ENCODE peak calls at places on chromosomes 1 and 21, in seven cellular contexts. A is neuronal stem cell, Y is H9, Q is mesendoderm, Z is IMR-90, W is H1, U is mesenchymal stem cell. F is an unnamed sample.

GRCh38 chr21:37223804-37224345 is 43.3 kb downstream of the VPS26C start:
- DNase-seq in A (no peak), W (no peak), Y (no peak), Z (no peak), U (no peak), Q (no peak), F (no peak)

GRCh38 chr21:43004926-43005325 is 30.6 kb downstream of the PKNOX1 start:
- DNase-seq in A (no peak), Z (no peak), U (no peak), Y (no peak), Q (no peak), W (no peak), F (no peak)

GRCh38 chr1:31064685-31065309 is 720 bp downstream of the PUM1 start:
- DNase-seq in W (no peak), Z (peak), A (no peak), Q (peak), Y (no peak), U (no peak), F (peak)

GRCh38 chr1:76959581-76959980 is 92.3 kb downstream of the ST6GALNAC5 start:
- DNase-seq in Z (no peak), Y (no peak), W (no peak), A (no peak), Q (no peak), U (no peak), F (no peak)

GRCh38 chr21:45575304-45575992 is 33.2 kb upstream of the SLC19A1 start:
- DNase-seq in A (no peak), U (no peak), Y (no peak), Q (no peak), W (no peak), Z (no peak), F (no peak)

GRCh38 chr1:58401991-58402390 is 144.5 kb downstream of the OMA1 start:
- DNase-seq in W (no peak), U (no peak), Y (no peak), Q (no peak), Z (no peak), A (no peak), F (no peak)

GRCh38 chr1:193358419-193358818 is 172.0 kb upstream of the B3GALT2 start:
- DNase-seq in Y (peak), Q (peak), A (no peak), Z (no peak), W (peak), U (no peak), F (no peak)

GRCh38 chr1:93692983-93693591 is 11.4 kb upstream of the BCAR3 start:
- DNase-seq in Z (peak), W (no peak), A (no peak), Y (no peak), U (peak), Q (peak), F (peak)

GRCh38 chr1:225877570-225877969 is 4.6 kb downstream of the TMEM63A start:
- DNase-seq in W (no peak), Z (peak), Q (peak), Y (peak), U (peak), A (peak), F (peak)

GRCh38 chr1:94819945-94820746 is at the start of gene SLC44A3:
- DNase-seq in Z (peak), A (peak), Y (peak), Q (peak), U (peak), W (peak), F (peak)

GRCh38 chr1:169108897-169109560 is 2.5 kb downstream of the ATP1B1 start:
- DNase-seq in W (no peak), U (peak), A (no peak), Q (peak), Z (peak), Y (no peak), F (no peak)

GRCh38 chr1:32992489-32993214 is 28.0 kb upstream of the RNF19B start:
- DNase-seq in W (no peak), Y (peak), Q (peak), Z (peak), U (peak), A (no peak), F (peak)

GRCh38 chr1:36673207-36673606 is 190.5 kb upstream of the CSF3R start:
- DNase-seq in U (no peak), Y (no peak), Z (no peak), A (peak), W (peak), Q (no peak), F (no peak)

GRCh38 chr1:204358605-204359004 is 1.1 kb downstream of the PLEKHA6 start:
- DNase-seq in Q (no peak), Z (no peak), U (no peak), A (no peak), Y (no peak), W (no peak), F (no peak)

GRCh38 chr1:10632691-10633090 is 157.9 kb downstream of the PEX14 start:
- DNase-seq in U (no peak), Q (no peak), W (no peak), A (no peak), Z (no peak), Y (no peak), F (no peak)

GRCh38 chr1:209767706-209768105 is 11.9 kb downstream of the TRAF3IP3 start:
- DNase-seq in U (no peak), Q (no peak), W (no peak), Z (no peak), A (no peak), Y (no peak), F (no peak)

GRCh38 chr1:229070168-229070567 is 200.7 kb upstream of the RAB4A start:
- DNase-seq in Z (peak), U (peak), Q (no peak), A (no peak), Y (no peak), W (no peak), F (peak)

GRCh38 chr21:45698493-45698947 is 55.0 kb downstream of the PCBP3 start:
- DNase-seq in W (no peak), Y (no peak), Q (no peak), Z (peak), U (peak), A (no peak), F (peak)

GRCh38 chr21:42321845-42322244 is 6.6 kb upstream of the TFF3 start:
- DNase-seq in A (no peak), Z (no peak), W (no peak), Q (no peak), U (no peak), Y (no peak), F (no peak)

GRCh38 chr1:101284021-101284420 is 47.2 kb downstream of the S1PR1 start:
- DNase-seq in Y (no peak), W (no peak), A (no peak), U (no peak), Q (no peak), Z (no peak), F (no peak)

GRCh38 chr21:44345495-44345894 is 6.3 kb upstream of the CFAP410 start:
- DNase-seq in A (no peak), Z (no peak), U (no peak), W (no peak), Q (no peak), Y (no peak), F (no peak)

GRCh38 chr1:86849756-86850155 is 64.2 kb downstream of the SELENOF start:
- DNase-seq in Z (no peak), Y (no peak), A (no peak), Q (no peak), W (no peak), U (no peak), F (no peak)

GRCh38 chr1:208601569-208601968 is 357.4 kb upstream of the PLXNA2 start:
- DNase-seq in Z (no peak), A (no peak), W (no peak), Q (no peak), U (no peak), Y (no peak), F (no peak)

GRCh38 chr1:168261390-168261789 is 19.3 kb upstream of the TBX19 start:
- DNase-seq in Z (peak), Y (no peak), U (peak), W (no peak), A (no peak), Q (no peak), F (peak)

GRCh38 chr1:187228790-187229189 is 400.0 kb downstream of the PLA2G4A start:
- DNase-seq in W (no peak), A (no peak), Q (no peak), Z (no peak), U (no peak), Y (no peak), F (no peak)

GRCh38 chr1:157577420-157577819 is 20.5 kb downstream of the FCRL4 start:
- DNase-seq in Y (no peak), U (no peak), A (no peak), Z (no peak), W (no peak), Q (no peak), F (no peak)

GRCh38 chr1:36420409-36420808 is 22.7 kb upstream of the LSM10 start:
- DNase-seq in U (no peak), Y (no peak), W (no peak), A (no peak), Q (no peak), Z (no peak), F (no peak)

GRCh38 chr1:205351984-205352713 is 4.6 kb downstream of the KLHDC8A start:
- DNase-seq in Y (peak), A (no peak), Q (peak), U (peak), Z (peak), W (no peak), F (no peak)

GRCh38 chr1:78303620-78304019 is 187.2 kb upstream of the PTGFR start:
- DNase-seq in Q (no peak), W (no peak), U (peak), Y (no peak), Z (peak), A (no peak), F (peak)

GRCh38 chr1:173149887-173150286 is 57.2 kb downstream of the TNFSF4 start:
- DNase-seq in W (no peak), Z (peak), U (peak), A (no peak), Q (no peak), Y (no peak), F (peak)

GRCh38 chr21:33668620-33669019 is 26.3 kb downstream of the ITSN1 start:
- DNase-seq in Q (no peak), Y (no peak), Z (no peak), U (no peak), A (no peak), W (no peak), F (no peak)

GRCh38 chr1:67336783-67337182 is 29.1 kb downstream of the IL12RB2 start:
- DNase-seq in Y (no peak), U (no peak), W (no peak), Q (no peak), Z (no peak), A (no peak), F (no peak)

DNA sequence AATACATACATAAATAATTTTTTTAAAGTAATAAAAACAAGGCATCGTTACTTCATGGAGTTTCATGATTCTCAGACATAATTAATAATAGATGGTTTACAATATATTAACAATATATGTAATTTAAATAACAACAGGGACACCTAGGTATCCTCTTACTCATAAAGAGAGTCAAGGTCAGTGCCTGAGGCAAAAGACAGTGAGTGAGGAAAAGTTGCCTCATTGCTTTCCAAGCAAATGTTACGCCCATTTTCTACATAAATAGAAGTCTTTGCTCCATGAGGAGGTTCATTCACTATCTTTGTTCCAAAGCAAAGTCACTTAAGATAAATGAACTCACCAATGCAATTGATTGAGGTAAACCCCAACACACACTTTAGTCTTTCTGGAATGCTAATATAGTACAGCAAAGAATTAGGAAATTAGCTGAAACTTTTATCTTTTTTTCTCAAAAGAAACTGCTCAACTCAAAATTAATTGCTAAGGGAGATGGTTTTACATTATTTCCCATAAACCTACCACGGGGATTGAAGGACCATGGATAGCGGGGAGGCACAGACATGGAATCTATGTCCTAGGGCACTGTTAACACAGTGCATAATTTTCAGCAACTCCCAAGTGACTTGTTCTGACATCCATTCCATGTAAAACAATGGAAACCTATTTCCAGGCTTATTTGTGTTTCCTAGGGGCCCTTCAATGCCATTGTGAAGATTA is 19.6 kb downstream of the BCL9 start:
- DNase-seq in U (no peak), Q (no peak), W (no peak), Z (no peak), A (no peak), Y (no peak), F (peak)
- H2BK5ac ChIP-seq in U (no peak), Q (no peak), W (no peak), Z (no peak), A (no peak), Y (no peak), F (no peak)

GRCh38 chr1:61921435-61921834 is 179.2 kb downstream of the PATJ start:
- DNase-seq in Z (no peak), Y (no peak), W (no peak), Q (peak), U (no peak), A (no peak), F (no peak)
- H2BK5ac ChIP-seq in Z (no peak), Y (no peak), W (no peak), Q (no peak), U (no peak), A (no peak), F (no peak)

GRCh38 chr1:25622526-25622925 is 5.9 kb downstream of the MAN1C1 start:
- DNase-seq in Q (no peak), W (no peak), U (no peak), A (no peak), Z (no peak), Y (no peak), F (no peak)

GRCh38 chr1:25624604-25625003 is 8.0 kb downstream of the MAN1C1 start:
- DNase-seq in Y (no peak), U (no peak), Z (no peak), W (no peak), A (no peak), Q (no peak), F (no peak)

GRCh38 chr1:25623007-25623406 is 6.4 kb downstream of the MAN1C1 start:
- DNase-seq in Z (no peak), Q (no peak), U (no peak), Y (no peak), W (no peak), A (no peak), F (no peak)

GRCh38 chr1:25623731-25624130 is 7.1 kb downstream of the MAN1C1 start:
- DNase-seq in W (no peak), Q (no peak), Z (no peak), A (no peak), Y (no peak), U (no peak), F (peak)

GRCh38 chr1:25624155-25624554 is 7.6 kb downstream of the MAN1C1 start:
- DNase-seq in U (no peak), Z (no peak), A (no peak), Y (no peak), W (no peak), Q (no peak), F (no peak)
- H2BK5ac ChIP-seq in U (no peak), Z (no peak), A (no peak), Y (no peak), W (no peak), Q (no peak), F (no peak)

DNA sequence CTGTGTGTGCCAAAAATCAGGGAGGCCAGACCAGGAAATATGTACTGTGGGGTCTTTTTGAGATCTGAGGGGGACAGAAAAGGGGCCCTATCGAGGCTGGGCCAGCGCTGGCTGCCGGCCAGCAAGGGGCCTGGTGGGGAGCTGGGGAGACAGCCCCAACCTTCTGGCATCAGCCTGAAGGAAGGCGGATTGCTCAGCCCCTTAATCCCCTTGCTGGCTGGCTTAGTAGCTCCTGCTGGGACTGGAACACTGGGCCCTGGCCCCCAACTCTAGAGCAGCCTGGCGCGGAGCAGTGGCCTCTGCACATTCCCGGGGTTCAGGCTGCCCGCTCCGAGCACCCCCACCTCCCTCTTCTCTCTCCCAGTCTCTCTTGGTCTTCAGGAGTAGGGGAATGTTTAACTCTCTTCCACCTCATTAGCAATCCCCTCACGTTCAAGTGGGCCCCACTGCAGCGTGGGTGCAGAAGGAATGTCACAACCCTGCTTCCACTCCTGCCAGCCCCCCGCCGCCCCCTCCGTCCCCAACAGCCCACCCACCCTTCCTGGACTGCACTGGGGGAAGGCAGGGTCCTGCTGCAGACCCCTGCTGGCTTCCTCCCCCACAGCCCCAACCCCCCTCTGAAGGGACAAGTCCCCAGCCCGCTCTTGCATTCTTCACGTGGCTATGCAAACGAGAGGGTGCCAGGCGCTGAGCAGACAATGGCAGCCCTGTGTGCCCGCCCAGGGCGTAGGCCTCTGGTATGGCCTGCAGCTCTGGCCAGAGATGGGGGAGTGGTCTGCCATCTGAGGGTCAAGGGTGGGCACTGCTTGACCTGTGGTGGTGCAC is 932 bp upstream of the CLDN19 start:
- DNase-seq in W (no peak), U (no peak), Y (peak), A (no peak), Z (no peak), Q (peak), F (no peak)
- H2BK5ac ChIP-seq in W (peak), U (no peak), Y (no peak), A (no peak), Z (no peak), Q (no peak), F (no peak)

GRCh38 chr1:91555821-91556531 is 55.3 kb downstream of the CDC7 start:
- DNase-seq in A (no peak), Y (no peak), U (peak), W (no peak), Z (peak), Q (no peak), F (peak)
- H2BK5ac ChIP-seq in A (no peak), Y (no peak), U (no peak), W (no peak), Z (peak), Q (no peak), F (no peak)

GRCh38 chr1:196649990-196650389 is 1.9 kb upstream of the CFH start:
- DNase-seq in Q (no peak), U (no peak), W (no peak), Y (peak), Z (no peak), A (no peak), F (no peak)
- H2BK5ac ChIP-seq in Q (no peak), U (no peak), W (peak), Y (no peak), Z (no peak), A (no peak), F (no peak)

GRCh38 chr1:62778208-62778607 is 5.7 kb upstream of the ATG4C start:
- DNase-seq in Q (peak), U (no peak), A (no peak), Z (no peak), Y (no peak), W (no peak), F (peak)

GRCh38 chr1:62774006-62774405 is 9.9 kb upstream of the ATG4C start:
- DNase-seq in Q (no peak), U (no peak), Z (no peak), A (no peak), Y (no peak), W (no peak), F (no peak)

GRCh38 chr1:62774971-62775578 is 8.9 kb upstream of the ATG4C start:
- DNase-seq in A (no peak), W (no peak), Y (no peak), U (no peak), Z (no peak), Q (peak), F (peak)

DNA sequence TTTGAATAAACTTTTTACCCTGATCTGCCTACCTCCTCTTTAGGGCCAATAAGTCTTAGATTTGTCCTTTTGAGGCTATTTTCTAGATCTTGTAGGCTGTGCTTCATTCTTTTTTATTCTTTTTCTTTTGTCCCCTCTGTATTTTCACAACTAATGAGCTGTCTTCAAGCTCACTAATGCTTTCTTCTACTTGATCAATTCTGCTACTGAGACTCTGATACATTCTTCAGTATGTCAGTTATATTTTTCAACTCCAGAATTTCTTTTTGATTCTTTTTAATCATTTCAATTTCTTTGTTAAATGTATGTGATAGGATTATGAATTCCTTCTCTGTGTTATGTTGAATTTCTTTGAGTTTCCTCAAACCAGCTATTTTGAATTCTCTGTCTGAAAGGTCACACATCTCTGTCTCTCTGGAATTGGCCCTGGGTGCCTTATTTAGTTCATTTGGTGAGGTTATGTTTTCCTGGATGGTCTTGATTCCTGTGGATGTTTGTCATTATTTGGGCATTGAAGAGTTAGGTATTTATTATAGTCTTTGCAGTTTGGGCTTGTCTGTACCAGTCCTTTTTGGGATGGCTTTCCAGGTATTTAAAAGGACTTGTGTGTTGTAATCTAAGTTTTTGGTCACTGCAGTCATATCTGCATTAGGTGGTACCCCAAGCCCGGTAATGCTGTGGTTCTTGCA is 11.2 kb upstream of the ATG4C start:
- DNase-seq in Z (no peak), Y (no peak), A (no peak), U (no peak), W (no peak), Q (no peak), F (peak)
- H2BK5ac ChIP-seq in Z (no peak), Y (no peak), A (no peak), U (no peak), W (no peak), Q (no peak), F (no peak)

DNA sequence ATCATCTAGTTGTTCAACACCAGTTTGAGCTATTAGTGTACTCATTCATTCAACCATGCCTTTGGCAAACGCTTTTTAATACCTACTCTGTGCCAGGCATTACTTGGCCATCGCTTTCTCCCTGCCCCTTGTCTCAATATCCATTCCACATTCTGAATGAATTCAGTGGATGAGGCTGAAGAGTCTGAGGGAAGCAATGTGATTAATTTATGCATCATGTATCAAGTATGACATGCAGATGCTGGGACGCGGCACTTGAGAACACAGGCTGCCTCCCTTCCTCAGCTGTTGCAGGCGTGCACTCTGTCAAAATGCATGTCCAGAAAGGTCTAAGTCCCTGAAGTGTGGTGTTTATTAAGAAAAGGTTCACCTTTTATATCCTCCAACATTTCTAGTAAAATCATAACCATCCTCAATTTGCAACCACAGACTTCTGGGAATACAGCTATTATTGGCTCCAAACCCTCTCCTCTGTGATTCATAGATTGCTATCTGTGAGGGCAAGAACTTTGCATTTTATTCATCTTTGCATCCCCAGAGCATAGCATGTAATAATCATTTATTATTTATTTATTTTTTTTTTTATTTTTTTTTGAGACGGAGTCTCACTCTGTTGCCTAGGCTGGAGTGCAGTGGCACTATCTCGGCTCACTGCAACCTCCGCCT is 22.6 kb upstream of the RAB3GAP2 start:
- DNase-seq in W (no peak), U (peak), Z (no peak), Y (no peak), Q (no peak), A (no peak), F (no peak)
- H2BK5ac ChIP-seq in W (no peak), U (no peak), Z (no peak), Y (no peak), Q (no peak), A (no peak), F (no peak)